ENCODE peak calls at places on chromosomes 6 and 20, in five cellular contexts. Z is fibroblast of villous mesenchyme, C is PC-3, X is dorsolateral prefrontal cortex, Q is HL-60. F is an unnamed sample.

GRCh38 chr20:19918965-19919329 is 98.2 kb upstream of the NAA20 start:
- DNase-seq in Q (no peak), Z (no peak), X (no peak), C (no peak), F (no peak)

GRCh38 chr6:158502593-158502950 is 57.3 kb upstream of the TMEM181 start:
- DNase-seq in Q (no peak), C (no peak), Z (no peak), X (no peak), F (no peak)

GRCh38 chr6:108762394-108762793 is 85.8 kb upstream of the ARMC2 start:
- DNase-seq in Z (no peak), Q (peak; percentile 81), C (no peak), X (no peak), F (no peak)

GRCh38 chr20:20148774-20149173 is 96.4 kb downstream of the CFAP61 start:
- DNase-seq in X (no peak), C (no peak), Q (no peak), Z (peak; percentile 3), F (no peak)

GRCh38 chr20:13212750-13213149 is 8.3 kb upstream of the ISM1 start:
- DNase-seq in Q (no peak), X (no peak), Z (peak; percentile 89), C (no peak), F (no peak)

GRCh38 chr20:5864873-5865582 is 85.3 kb downstream of the TRMT6 start:
- DNase-seq in Z (peak; percentile 74), Q (no peak), C (peak; percentile 58), X (no peak), F (no peak)

GRCh38 chr6:90295854-90296345 is 743 bp downstream of the BACH2 start:
- DNase-seq in C (peak; percentile 52), X (peak; percentile 71), Q (peak; percentile 39), Z (peak; percentile 60), F (peak; percentile 63)

GRCh38 chr20:18224968-18225568 is 63.3 kb upstream of the ZNF133 start:
- DNase-seq in X (peak; percentile 19), C (peak; percentile 82), Q (no peak), Z (peak; percentile 59), F (no peak)

GRCh38 chr6:164401871-164402270 is 907.5 kb downstream of the C6orf118 start:
- DNase-seq in Q (no peak), Z (no peak), C (no peak), X (no peak), F (no peak)

GRCh38 chr6:120354452-120355098 is 979.7 kb downstream of the TBC1D32 start:
- DNase-seq in X (no peak), Q (no peak), C (peak; percentile 74), Z (no peak), F (no peak)

GRCh38 chr20:6636209-6637159 is 131.0 kb upstream of the BMP2 start:
- DNase-seq in C (peak; percentile 82), Q (peak; percentile 1), X (no peak), Z (peak; percentile 75), F (no peak)

GRCh38 chr6:163260111-163260895 is 154.2 kb upstream of the QKI start:
- DNase-seq in Q (peak; percentile 37), Z (no peak), C (no peak), X (no peak), F (no peak)

GRCh38 chr6:168528457-168529095 is 87.6 kb downstream of the SMOC2 start:
- DNase-seq in Z (no peak), X (no peak), Q (no peak), C (no peak), F (no peak)

GRCh38 chr20:63740501-63741353 is 1.2 kb downstream of the SLC2A4RG start:
- DNase-seq in X (peak; percentile 71), Q (peak; percentile 91), Z (peak; percentile 94), C (peak; percentile 84), F (peak; percentile 86)

GRCh38 chr6:160420969-160421556 is 72.9 kb downstream of the SLC22A3 start:
- DNase-seq in X (no peak), C (no peak), Z (no peak), Q (no peak), F (no peak)

GRCh38 chr20:18284805-18285533 is 3.4 kb upstream of the ZNF133 start:
- DNase-seq in Q (no peak), C (no peak), X (no peak), Z (peak; percentile 17), F (no peak)

GRCh38 chr6:39915866-39916265 is 18.4 kb downstream of the MOCS1 start:
- DNase-seq in X (no peak), Z (no peak), Q (no peak), C (no peak), F (no peak)

GRCh38 chr20:57805784-57806183 is 96.0 kb upstream of the PMEPA1 start:
- DNase-seq in C (no peak), Z (no peak), Q (no peak), X (no peak), F (no peak)

GRCh38 chr6:43780891-43781571 is 11.0 kb downstream of the VEGFA start:
- DNase-seq in Z (no peak), Q (no peak), C (no peak), X (no peak), F (no peak)
- TF ChIP-seq CTCF in Z (no peak), Q (no peak), C (no peak), X (no peak), F (no peak)

DNA sequence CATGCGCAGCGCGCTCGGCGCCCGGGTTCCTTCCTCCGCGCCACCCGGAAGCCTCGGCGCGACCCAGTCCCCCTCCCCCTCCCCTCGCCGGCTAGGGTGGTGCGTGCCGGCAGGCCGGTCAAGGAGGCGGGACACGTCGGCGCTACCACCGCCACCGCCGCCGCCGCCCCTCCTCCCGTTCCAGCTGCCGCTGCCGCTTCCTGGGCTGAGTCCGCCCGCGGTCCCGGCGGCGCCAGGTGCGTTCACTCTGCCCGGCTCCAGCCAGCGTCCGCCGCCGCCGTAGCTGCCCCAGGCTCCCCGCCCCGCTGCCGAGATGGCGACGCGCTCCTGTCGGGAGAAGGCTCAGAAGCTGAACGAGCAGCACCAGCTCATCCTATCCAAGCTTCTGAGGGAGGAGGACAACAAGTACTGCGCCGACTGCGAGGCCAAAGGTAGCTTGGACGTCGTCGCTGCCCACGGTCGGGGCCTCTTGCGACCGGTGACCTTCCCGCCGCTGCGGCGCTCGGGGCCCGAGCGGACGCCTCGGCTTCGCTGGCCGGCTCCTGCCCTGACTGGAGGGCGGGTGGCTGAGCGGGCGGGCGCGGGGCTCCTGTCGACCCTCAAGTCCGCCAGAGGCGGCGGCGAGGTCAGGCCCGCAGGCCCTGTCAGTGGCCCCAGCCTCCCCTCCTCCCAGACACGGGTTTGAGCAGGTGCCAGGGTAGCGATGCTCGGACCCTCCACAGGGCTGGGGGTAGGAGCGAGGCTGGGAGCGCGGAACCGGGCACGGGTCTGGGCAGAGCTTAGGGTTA is at the start of gene SMAP1:
- DNase-seq in X (peak; percentile 91), C (peak; percentile 86), Z (peak; percentile 89), Q (peak; percentile 93), F (peak; percentile 97)
- TF ChIP-seq CTCF in X (peak; percentile 11), C (no peak), Z (no peak), Q (no peak), F (no peak)

GRCh38 chr6:68194846-68195478 is 440.1 kb upstream of the ADGRB3 start:
- DNase-seq in X (no peak), Q (no peak), Z (no peak), C (peak; percentile 2), F (no peak)
- TF ChIP-seq CTCF in X (no peak), Q (no peak), Z (no peak), C (no peak), F (no peak)

GRCh38 chr20:43767686-43768474 is 41.1 kb upstream of the GTSF1L start:
- DNase-seq in Z (no peak), X (peak; percentile 10), Q (no peak), C (peak; percentile 83), F (no peak)
- TF ChIP-seq CTCF in Z (no peak), X (peak; percentile 10), Q (no peak), C (peak; percentile 41), F (no peak)

GRCh38 chr20:61480158-61480825 is 228.2 kb downstream of the CDH4 start:
- DNase-seq in Q (no peak), X (no peak), C (no peak), Z (no peak), F (no peak)
- TF ChIP-seq CTCF in Q (no peak), X (no peak), C (no peak), Z (no peak), F (no peak)

GRCh38 chr20:35146922-35147574 is at the start of gene EDEM2:
- DNase-seq in C (peak; percentile 96), Z (peak; percentile 97), Q (peak; percentile 96), X (peak; percentile 92), F (peak; percentile 94)
- TF ChIP-seq CTCF in C (no peak), Z (no peak), Q (no peak), X (peak; percentile 40), F (no peak)

DNA sequence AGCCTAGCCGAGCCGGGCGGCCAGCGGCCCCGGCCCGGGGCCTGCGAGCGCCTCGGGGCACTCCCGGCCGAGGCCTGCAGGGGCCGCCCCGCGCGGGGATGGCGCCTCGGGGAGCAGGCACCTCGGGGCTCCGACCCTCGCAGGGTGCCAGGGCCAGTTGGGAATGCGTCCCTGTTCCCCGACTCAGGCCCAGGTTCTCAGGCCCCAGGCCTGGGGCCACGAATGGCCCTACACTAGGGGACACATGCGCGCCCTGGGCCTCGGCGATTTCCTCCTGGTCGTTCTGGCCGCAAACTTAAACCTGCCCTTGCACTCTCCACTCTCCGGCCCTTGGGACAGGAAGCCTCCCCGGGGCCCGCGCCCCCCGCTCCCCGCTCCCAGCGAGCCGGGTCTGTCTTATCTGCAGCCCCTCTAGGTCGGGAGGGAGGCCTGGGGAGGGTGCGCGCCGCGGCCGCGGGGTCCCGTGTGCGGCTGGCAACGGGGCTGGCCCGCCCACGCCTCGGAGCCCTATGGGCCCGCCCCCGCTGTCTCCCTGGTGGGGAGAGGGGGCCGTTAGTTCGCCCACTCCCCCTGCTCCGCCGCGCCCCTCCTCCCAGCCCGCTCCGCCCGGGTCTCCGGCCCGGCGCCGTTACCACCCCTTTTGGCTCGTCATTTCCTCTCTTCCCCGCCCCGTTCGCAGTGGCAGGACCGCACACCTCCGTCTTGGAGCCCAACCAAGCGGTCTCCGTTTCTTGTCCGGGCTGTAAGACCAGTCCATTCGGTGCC is 611 bp downstream of the NFYA start:
- DNase-seq in C (peak; percentile 82), Z (peak; percentile 79), Q (peak; percentile 86), X (peak; percentile 72), F (peak; percentile 79)
- TF ChIP-seq CTCF in C (no peak), Z (peak; percentile 26), Q (peak; percentile 2), X (peak; percentile 10), F (no peak)